ENCODE peak calls at places on chromosomes 7 and 10, in five cellular contexts. X, P, U, N and C are unnamed samples.

GRCh38 chr7:142088022-142088714 is 23.4 kb upstream of the MGAM2 start:
- DNase-seq in U (no peak), N (no peak), P (no peak), X (no peak), C (no peak)

GRCh38 chr7:149838992-149839408 is 825 bp downstream of the ZNF862 start:
- DNase-seq in N (no peak), U (no peak), P (peak), X (no peak), C (no peak)

GRCh38 chr7:129574487-129574886 is 37.0 kb upstream of the NRF1 start:
- DNase-seq in P (no peak), X (no peak), U (no peak), N (no peak), C (no peak)

GRCh38 chr10:81696609-81697388 is 178.2 kb upstream of the NRG3 start:
- DNase-seq in P (no peak), U (no peak), X (no peak), N (no peak), C (no peak)

GRCh38 chr10:118698421-118698820 is 56.3 kb downstream of the CACUL1 start:
- DNase-seq in P (peak), U (peak), N (peak), X (peak), C (no peak)

GRCh38 chr10:132511092-132511491 is 26.5 kb upstream of the INPP5A start:
- DNase-seq in X (no peak), U (peak), P (no peak), N (no peak), C (no peak)

GRCh38 chr7:70178206-70178605 is 579.9 kb downstream of the AUTS2 start:
- DNase-seq in X (no peak), P (no peak), U (no peak), N (no peak), C (no peak)

GRCh38 chr10:48750019-48750418 is 65.3 kb downstream of the WDFY4 start:
- DNase-seq in U (no peak), N (no peak), P (no peak), X (no peak), C (no peak)

GRCh38 chr7:139203992-139204391 is 27.0 kb upstream of the UBN2 start:
- DNase-seq in U (no peak), N (no peak), X (no peak), P (no peak), C (no peak)

GRCh38 chr10:88820990-88821389 is 18.5 kb downstream of the LIPM start:
- DNase-seq in P (no peak), X (no peak), U (no peak), N (no peak), C (no peak)

GRCh38 chr7:47812460-47813136 is 135.7 kb downstream of the PKD1L1 start:
- DNase-seq in U (no peak), P (no peak), X (no peak), N (no peak), C (no peak)

GRCh38 chr7:105713488-105714465 is 132.5 kb upstream of the EFCAB10 start:
- DNase-seq in X (no peak), U (no peak), P (no peak), N (no peak), C (no peak)

GRCh38 chr7:51366930-51367613 is 50.5 kb upstream of the COBL start:
- DNase-seq in N (peak), P (peak), X (peak), U (no peak), C (no peak)

GRCh38 chr10:13945760-13946460 is 359.1 kb downstream of the PRPF18 start:
- DNase-seq in N (no peak), U (no peak), X (no peak), P (no peak), C (no peak)

GRCh38 chr7:11330208-11330607 is 356.5 kb downstream of the PHF14 start:
- DNase-seq in P (no peak), U (no peak), N (no peak), X (no peak), C (no peak)

GRCh38 chr7:70775570-70776156 is 356.3 kb upstream of the GALNT17 start:
- DNase-seq in U (peak), X (no peak), N (no peak), P (no peak), C (no peak)

GRCh38 chr7:31175672-31176071 is 123.6 kb downstream of the ADCYAP1R1 start:
- DNase-seq in N (peak), U (no peak), P (peak), X (no peak), C (no peak)

GRCh38 chr7:135929692-135930091 is 47.5 kb downstream of the MTPN start:
- DNase-seq in P (peak), N (peak), X (no peak), U (no peak), C (no peak)

GRCh38 chr10:99930731-99931550 is 78.8 kb downstream of the DNMBP start:
- DNase-seq in N (peak), U (no peak), X (no peak), P (no peak), C (no peak)

GRCh38 chr10:32970910-32971309 is 12.9 kb upstream of the ITGB1 start:
- DNase-seq in U (no peak), X (no peak), P (no peak), N (no peak), C (no peak)
- TF ChIP-seq POLR2AphosphoS5 in U (no peak), X (no peak), P (no peak), N (no peak), C (no peak)

GRCh38 chr7:130639391-130639790 is 29.2 kb downstream of the COPG2 start:
- DNase-seq in U (no peak), N (no peak), X (no peak), P (no peak), C (no peak)
- TF ChIP-seq TAF1 in U (no peak), N (no peak), X (no peak), P (no peak), C (no peak)

GRCh38 chr7:100604976-100605911 is 3.1 kb downstream of the PCOLCE start:
- DNase-seq in X (no peak), N (no peak), P (peak), U (no peak), C (no peak)
- TF ChIP-seq POLR2A in X (no peak), N (no peak), P (no peak), U (no peak), C (no peak)

GRCh38 chr7:22216309-22216708 is 140.6 kb downstream of the RAPGEF5 start:
- DNase-seq in N (peak), P (no peak), X (no peak), U (no peak), C (no peak)

GRCh38 chr7:22219739-22220493 is 137.0 kb downstream of the RAPGEF5 start:
- DNase-seq in X (no peak), N (no peak), P (no peak), U (no peak), C (no peak)

GRCh38 chr7:22214000-22214399 is 143.0 kb downstream of the RAPGEF5 start:
- DNase-seq in P (no peak), N (no peak), X (no peak), U (no peak), C (no peak)

GRCh38 chr7:22219036-22219435 is 137.9 kb downstream of the RAPGEF5 start:
- DNase-seq in U (no peak), X (no peak), P (no peak), N (no peak), C (no peak)

GRCh38 chr7:22216832-22217475 is 140.0 kb downstream of the RAPGEF5 start:
- DNase-seq in X (no peak), U (no peak), P (no peak), N (no peak), C (no peak)
- TF ChIP-seq POLR2AphosphoS5 in X (no peak), U (no peak), P (no peak), N (no peak), C (no peak)

GRCh38 chr10:667096-667495 is 22.4 kb downstream of the DIP2C start:
- DNase-seq in X (no peak), P (no peak), N (no peak), U (no peak), C (no peak)
- TF ChIP-seq TAF1 in X (no peak), P (no peak), N (no peak), U (no peak), C (no peak)

GRCh38 chr7:134593530-134594392 is 44.9 kb downstream of the AKR1B15 start:
- DNase-seq in X (no peak), U (no peak), N (peak), P (peak), C (no peak)
- TF ChIP-seq POLR2A in X (no peak), U (no peak), N (no peak), P (no peak), C (no peak)

DNA sequence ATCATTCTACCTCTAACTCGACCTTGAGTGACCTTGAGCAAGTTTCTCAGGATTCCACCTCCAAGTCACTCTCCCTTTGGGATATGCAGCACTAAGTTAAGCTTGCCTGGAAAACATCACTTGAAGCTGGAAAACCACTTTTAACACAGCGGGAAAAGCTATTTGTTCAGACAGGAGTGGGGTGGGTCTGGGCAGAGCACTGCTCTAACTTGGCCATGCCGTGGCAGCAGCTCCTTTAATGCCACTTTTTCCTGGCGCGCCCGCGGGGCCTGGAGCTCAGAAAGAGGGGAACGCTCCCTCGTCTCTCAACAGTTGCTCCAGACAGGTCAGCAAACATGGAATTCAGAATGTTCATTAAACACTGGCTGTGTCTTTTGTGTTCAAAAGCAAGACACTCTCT is 35.4 kb downstream of the EGFR start:
- DNase-seq in X (no peak), N (no peak), U (no peak), P (no peak), C (no peak)
- TF ChIP-seq POLR2AphosphoS5 in X (no peak), N (no peak), U (no peak), P (no peak), C (no peak)

DNA sequence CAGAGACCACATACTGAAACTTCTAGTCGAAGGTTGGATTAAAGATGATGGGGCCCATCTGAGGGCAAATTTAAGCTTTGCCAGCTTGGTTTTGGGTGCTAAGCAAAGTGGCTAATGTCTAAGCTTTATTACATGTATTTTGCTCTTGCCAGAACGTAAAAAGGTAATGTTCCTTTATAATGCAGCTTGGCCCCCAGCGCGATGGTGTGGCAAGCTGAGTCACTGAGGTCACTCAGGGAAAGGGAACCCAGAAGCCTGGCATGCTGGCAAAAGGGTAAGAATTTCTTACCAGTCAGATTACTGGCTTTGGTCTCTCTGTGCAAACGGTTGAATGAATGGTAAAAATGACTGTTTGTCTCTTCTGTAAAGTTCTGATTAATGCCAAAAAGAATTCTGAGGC is 158.3 kb upstream of the KCND2 start:
- DNase-seq in X (no peak), P (no peak), N (no peak), U (no peak), C (no peak)
- TF ChIP-seq TAF1 in X (no peak), P (no peak), N (no peak), U (no peak), C (no peak)

GRCh38 chr10:5681930-5682329 is 2.7 kb upstream of the TASOR2 start:
- DNase-seq in N (no peak), P (no peak), U (no peak), X (no peak), C (no peak)

GRCh38 chr10:5685764-5686240 is 1.2 kb downstream of the TASOR2 start:
- DNase-seq in P (no peak), X (no peak), N (no peak), U (no peak), C (no peak)

GRCh38 chr10:5684971-5685763 is 529 bp downstream of the TASOR2 start:
- DNase-seq in N (peak), X (no peak), P (peak), U (peak), C (peak)

GRCh38 chr10:5683065-5683464 is 1.6 kb upstream of the TASOR2 start:
- DNase-seq in X (no peak), U (no peak), N (no peak), P (no peak), C (no peak)

DNA sequence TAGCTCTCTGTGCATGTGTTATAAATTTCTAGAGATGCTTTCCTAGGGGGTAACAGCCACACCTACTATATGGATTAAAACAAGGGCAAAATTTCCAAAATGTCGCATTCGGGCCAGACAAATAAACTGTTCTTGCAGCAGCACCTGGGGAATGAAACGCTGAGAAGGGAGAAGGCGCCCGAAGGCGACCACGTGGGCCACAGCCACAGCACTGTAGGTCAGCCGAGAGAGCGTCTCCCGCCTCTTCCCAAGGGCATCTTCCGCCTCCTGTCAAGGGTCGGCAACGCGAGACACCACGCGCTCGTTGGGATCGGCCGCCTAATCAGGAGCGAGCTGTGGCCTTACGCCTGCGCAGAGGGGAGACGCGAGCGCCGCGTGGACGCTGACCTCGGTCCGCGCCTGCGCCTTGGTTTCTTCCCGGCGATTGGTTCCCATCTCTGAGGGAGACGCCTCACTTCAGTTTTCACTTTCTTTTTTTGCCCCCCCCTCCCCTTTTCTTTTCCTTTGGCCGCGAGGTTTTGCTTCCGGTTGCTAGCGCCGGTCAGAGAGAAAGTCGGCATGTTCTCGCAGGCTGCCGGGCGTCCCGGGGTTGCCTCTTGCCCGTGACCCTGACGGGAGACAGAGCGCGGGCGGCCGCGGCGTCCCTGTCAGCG is at the start of gene TASOR2:
- DNase-seq in U (peak), X (peak), N (peak), P (peak), C (peak)
- TF ChIP-seq POLR2A in U (peak), X (peak), N (peak), P (peak), C (peak)